ENCODE peak calls at places on chromosomes 11 and 22, in five cellular contexts. T is NT2/D1, E is HepG2, C is H1, R is GM12878. Z is an unnamed sample.

GRCh38 chr11:1161410-1162152 is 3.8 kb downstream of the MUC5AC start:
- DNase-seq in T (no peak), E (no peak), C (no peak), R (no peak), Z (no peak)

GRCh38 chr11:86459682-86460460 is 85.2 kb downstream of the CCDC81 start:
- DNase-seq in T (peak), E (peak), C (no peak), R (no peak), Z (no peak)

GRCh38 chr11:102734650-102735049 is 9.9 kb upstream of the MMP8 start:
- DNase-seq in T (no peak), E (no peak), C (no peak), R (no peak), Z (no peak)

GRCh38 chr11:19441288-19441687 is 200.5 kb upstream of the E2F8 start:
- DNase-seq in T (no peak), E (no peak), C (no peak), R (no peak), Z (no peak)

GRCh38 chr11:123055132-123055924 is 6.6 kb downstream of the HSPA8 start:
- DNase-seq in T (no peak), E (no peak), C (no peak), R (no peak), Z (no peak)

GRCh38 chr11:124953753-124954624 is at the start of gene CCDC15:
- DNase-seq in T (peak), E (peak), C (peak), R (peak), Z (peak)

GRCh38 chr11:114108501-114109205 is 49.1 kb downstream of the ZBTB16 start:
- DNase-seq in T (no peak), E (no peak), C (no peak), R (no peak), Z (no peak)

GRCh38 chr11:86157797-86158378 is 86.7 kb upstream of the EED start:
- DNase-seq in T (no peak), E (no peak), C (no peak), R (no peak), Z (no peak)

GRCh38 chr11:107157146-107157808 is 139.0 kb upstream of the GUCY1A2 start:
- DNase-seq in T (peak), E (no peak), C (no peak), R (no peak), Z (no peak)

GRCh38 chr11:6755303-6755952 is 16.3 kb downstream of the OR2AG2 start:
- DNase-seq in T (peak), E (peak), C (peak), R (no peak), Z (peak)

GRCh38 chr11:1199689-1200610 is 22.9 kb upstream of the MUC5B start:
- DNase-seq in T (no peak), E (no peak), C (no peak), R (no peak), Z (no peak)

GRCh38 chr11:67371549-67372231 is 1.7 kb downstream of the CLCF1 start:
- DNase-seq in T (no peak), E (peak), C (peak), R (no peak), Z (peak)

GRCh38 chr22:43789452-43789851 is 22.7 kb downstream of the EFCAB6 start:
- DNase-seq in T (no peak), E (no peak), C (no peak), R (no peak), Z (no peak)

GRCh38 chr11:131511794-131512193 is 141.4 kb downstream of the NTM start:
- DNase-seq in T (peak), E (peak), C (peak), R (no peak), Z (peak)

GRCh38 chr11:69576069-69576782 is 64.7 kb upstream of the CCND1 start:
- DNase-seq in T (no peak), E (no peak), C (no peak), R (no peak), Z (no peak)

GRCh38 chr11:125245299-125245698 is 80.7 kb downstream of the PKNOX2 start:
- DNase-seq in T (no peak), E (no peak), C (no peak), R (no peak), Z (no peak)

GRCh38 chr11:42819126-42819525 is 492.7 kb upstream of the API5 start:
- DNase-seq in T (no peak), E (no peak), C (no peak), R (no peak), Z (no peak)

GRCh38 chr11:126026579-126026978 is 36.1 kb downstream of the CDON start:
- DNase-seq in T (no peak), E (peak), C (no peak), R (no peak), Z (no peak)

GRCh38 chr11:7416080-7416479 is 69.2 kb upstream of the OLFML1 start:
- DNase-seq in T (no peak), E (no peak), C (no peak), R (no peak), Z (no peak)

GRCh38 chr11:29527391-29527936 is 489.4 kb downstream of the KCNA4 start:
- DNase-seq in T (no peak), E (peak), C (no peak), R (no peak), Z (no peak)

GRCh38 chr22:31091106-31091975 is 10.2 kb downstream of the SMTN start:
- DNase-seq in T (no peak), E (no peak), C (peak), R (no peak), Z (no peak)

DNA sequence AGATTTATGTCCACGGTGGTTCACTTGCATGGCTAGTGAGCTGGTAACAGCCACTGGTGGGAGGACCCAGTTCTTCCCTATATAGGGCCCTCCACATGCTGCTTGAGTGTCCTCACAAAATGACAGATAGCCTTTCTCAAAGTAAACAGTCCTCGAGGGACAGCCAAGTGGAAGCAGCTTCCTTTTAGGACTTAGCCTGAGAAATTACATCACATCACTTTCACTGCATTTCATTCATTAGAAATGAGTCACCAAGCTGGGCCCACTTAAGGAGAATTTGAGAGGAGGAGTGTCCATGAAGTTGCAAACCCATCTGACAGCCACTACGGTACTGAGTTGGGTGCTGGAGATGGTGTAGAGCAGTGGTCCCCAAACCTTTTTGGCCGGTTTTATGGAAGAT is 7.0 kb downstream of the ISX start:
- DNase-seq in T (no peak), E (no peak), C (no peak), R (no peak), Z (no peak)
- TF ChIP-seq SUZ12 in T (no peak), E (no peak), C (no peak), R (no peak), Z (no peak)

GRCh38 chr11:8988329-8989234 is 15.2 kb downstream of the NRIP3 start:
- DNase-seq in T (no peak), E (no peak), C (no peak), R (no peak), Z (no peak)
- TF ChIP-seq SUZ12 in T (no peak), E (no peak), C (no peak), R (no peak), Z (no peak)

GRCh38 chr22:42768385-42769035 is 47.8 kb upstream of the A4GALT start:
- DNase-seq in T (no peak), E (no peak), C (no peak), R (no peak), Z (no peak)
- TF ChIP-seq SUZ12 in T (no peak), E (no peak), C (no peak), R (no peak), Z (no peak)

DNA sequence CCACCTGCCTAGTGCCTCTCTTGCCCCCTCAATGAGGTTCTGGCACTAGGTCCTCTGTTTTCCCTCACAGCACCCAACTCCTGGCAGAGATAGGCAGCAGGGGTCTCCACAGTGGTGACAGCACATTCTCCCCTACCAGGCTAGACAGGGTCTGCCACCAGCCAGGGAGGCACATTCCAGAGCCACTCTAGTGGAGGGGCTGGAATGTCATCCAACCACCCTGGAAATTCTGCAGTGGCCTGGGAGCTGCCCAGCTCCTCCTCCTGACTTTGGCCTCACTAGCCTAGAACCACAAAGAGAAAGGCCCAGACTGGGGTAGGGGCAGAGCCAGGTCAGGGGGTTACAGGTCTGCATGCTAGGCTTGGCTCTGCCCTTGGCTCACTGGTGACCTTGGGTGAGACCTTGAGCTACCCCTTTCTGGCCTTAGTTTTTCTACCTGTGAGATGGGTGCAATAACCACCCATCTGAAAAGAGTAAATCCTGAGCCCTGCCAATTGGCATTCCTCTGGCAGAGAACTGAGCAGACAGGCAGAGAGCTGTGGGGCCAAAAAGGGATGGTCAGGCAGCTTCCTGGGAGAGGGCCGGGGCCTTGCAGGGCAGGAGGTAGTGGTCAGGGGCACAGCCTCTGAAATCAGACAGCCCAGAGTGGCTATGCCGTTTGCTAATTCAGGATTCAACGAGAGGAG is 7.1 kb downstream of the P2RY2 start:
- DNase-seq in T (no peak), E (no peak), C (no peak), R (no peak), Z (no peak)
- TF ChIP-seq SUZ12 in T (no peak), E (no peak), C (no peak), R (no peak), Z (no peak)

DNA sequence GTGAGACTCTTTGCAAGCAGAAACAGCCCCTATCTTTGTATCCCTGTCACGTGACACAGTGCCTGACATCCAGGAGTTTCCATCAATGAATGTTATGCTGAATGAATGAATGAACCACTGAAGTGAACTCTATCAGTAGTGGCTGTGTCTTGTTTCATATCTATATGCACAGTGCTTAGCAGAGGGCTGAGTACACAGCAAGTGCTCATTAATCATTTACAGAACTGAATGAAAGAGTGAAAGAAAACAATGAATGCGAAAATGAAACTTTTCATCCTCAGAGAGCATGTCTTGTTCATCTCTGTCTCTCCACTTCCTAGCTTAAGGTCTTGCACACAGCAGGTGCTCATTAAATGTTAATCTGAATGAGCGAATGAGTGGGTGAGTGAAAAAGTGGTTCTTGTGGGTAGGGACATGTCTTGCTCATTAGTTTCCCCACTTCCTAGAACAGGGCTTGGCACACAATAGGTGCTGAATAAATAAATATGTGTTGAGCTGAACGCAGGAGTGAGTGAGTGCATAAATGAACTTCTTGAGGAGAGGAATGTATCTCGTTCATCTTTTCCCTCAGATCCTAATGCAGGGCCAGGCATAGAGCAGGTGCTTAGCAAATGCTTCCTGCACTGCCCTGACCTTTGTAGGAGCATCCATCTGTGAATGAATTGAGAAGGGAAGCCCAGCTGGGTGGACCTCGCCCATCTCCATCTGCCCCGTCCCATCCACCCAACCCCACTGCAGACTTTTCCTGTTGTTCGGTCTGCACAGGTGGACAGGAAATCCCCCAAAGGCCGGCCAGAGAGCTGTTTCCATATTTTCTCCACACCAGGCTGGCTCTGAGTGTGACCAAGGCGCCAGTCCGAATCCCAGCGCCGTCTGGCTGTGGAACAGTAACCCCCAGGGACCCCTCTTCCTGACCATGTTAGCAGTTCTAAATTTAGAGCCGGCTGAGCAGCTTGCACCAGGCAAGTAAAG is 113.4 kb upstream of the CRYBB3 start:
- DNase-seq in T (no peak), E (peak), C (no peak), R (peak), Z (no peak)
- TF ChIP-seq SUZ12 in T (no peak), E (no peak), C (no peak), R (no peak), Z (no peak)

GRCh38 chr11:135075740-135076139 is 663.7 kb upstream of the B3GAT1 start:
- DNase-seq in T (peak), E (peak), C (peak), R (no peak), Z (peak)
- TF ChIP-seq SUZ12 in T (no peak), E (no peak), C (no peak), R (no peak), Z (no peak)

GRCh38 chr22:29072979-29073617 is at the start of gene KREMEN1:
- DNase-seq in T (no peak), E (no peak), C (peak), R (no peak), Z (no peak)

GRCh38 chr22:29070490-29070889 is 2.3 kb upstream of the KREMEN1 start:
- DNase-seq in T (no peak), E (no peak), C (no peak), R (no peak), Z (no peak)

GRCh38 chr22:29069476-29069875 is 3.4 kb upstream of the KREMEN1 start:
- DNase-seq in T (no peak), E (no peak), C (no peak), R (no peak), Z (no peak)

GRCh38 chr22:29072193-29072978 is 449 bp upstream of the KREMEN1 start:
- DNase-seq in T (peak), E (peak), C (peak), R (no peak), Z (peak)

DNA sequence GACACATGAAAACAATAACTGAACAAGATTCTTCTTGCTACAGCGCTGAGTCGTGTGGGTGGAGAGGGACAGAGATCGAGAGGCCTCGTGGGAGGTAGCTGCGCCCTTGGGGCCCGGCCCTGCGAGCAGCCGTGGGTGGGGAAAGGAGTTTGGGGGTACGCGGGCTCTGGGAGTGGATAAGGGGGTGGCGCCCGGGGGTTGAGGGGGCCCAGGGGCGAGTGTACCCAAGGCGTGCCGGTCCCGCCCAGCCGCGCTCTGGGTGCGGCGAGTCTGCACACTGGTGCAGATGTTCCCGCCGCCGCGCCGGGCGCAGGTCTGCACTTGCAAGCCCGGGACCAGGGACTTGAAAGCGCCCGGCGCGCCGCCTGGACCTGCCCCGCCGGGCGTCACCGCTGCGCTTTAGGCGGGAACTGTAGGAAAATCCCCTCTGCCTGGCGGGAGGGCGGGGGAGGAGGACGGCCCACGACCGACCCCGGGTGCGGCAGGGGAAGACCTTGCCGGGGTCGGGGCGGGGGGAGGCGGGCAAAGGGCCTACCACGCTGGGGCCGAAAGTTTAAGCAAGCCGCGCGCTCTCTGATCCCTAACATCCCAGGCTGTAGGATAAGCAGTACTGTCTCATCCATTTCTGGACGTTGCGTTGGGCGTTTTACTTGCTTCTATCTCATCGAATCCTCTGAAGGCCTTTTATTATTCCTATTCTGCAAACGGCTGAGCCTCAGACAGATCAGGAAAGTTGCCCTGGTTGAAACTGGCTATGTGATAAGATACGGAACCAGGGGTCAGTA is 1.4 kb upstream of the KREMEN1 start:
- DNase-seq in T (no peak), E (peak), C (peak), R (no peak), Z (peak)
- TF ChIP-seq SUZ12 in T (no peak), E (no peak), C (peak), R (no peak), Z (no peak)

DNA sequence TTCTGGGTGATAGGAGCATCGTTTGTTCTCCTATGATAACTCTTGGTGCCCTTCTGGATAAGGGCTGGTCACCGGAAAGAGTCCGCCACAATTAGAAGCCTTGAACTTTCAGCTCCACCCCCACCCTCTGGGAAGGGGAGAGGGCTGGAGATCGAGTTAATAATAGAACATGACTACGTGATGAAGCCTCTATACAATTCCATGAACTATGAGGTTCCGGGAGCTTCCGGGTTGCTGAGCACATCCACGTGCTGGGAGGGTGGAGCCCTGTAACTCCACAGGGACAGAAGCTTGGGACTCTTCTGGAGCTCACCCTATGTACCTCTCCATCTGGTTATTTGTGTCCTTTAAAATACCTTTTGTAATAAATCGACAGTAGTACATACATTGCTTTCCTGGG is 40.3 kb downstream of the ARHGAP42 start:
- DNase-seq in T (no peak), E (no peak), C (no peak), R (no peak), Z (no peak)
- TF ChIP-seq SUZ12 in T (no peak), E (no peak), C (no peak), R (no peak), Z (no peak)

GRCh38 chr11:45024357-45024756 is 73.7 kb upstream of the TP53I11 start:
- DNase-seq in T (no peak), E (no peak), C (no peak), R (no peak), Z (no peak)
- TF ChIP-seq SUZ12 in T (no peak), E (no peak), C (no peak), R (no peak), Z (no peak)

GRCh38 chr11:66220566-66220935 is 47.9 kb upstream of the RAB1B start:
- DNase-seq in T (no peak), E (no peak), C (no peak), R (no peak), Z (no peak)

GRCh38 chr11:66218846-66219620 is 49.4 kb upstream of the RAB1B start:
- DNase-seq in T (no peak), E (no peak), C (no peak), R (no peak), Z (no peak)

GRCh38 chr11:66219846-66220565 is 48.4 kb upstream of the RAB1B start:
- DNase-seq in T (no peak), E (no peak), C (no peak), R (no peak), Z (no peak)

GRCh38 chr11:66216911-66217310 is 51.5 kb upstream of the RAB1B start:
- DNase-seq in T (no peak), E (no peak), C (no peak), R (no peak), Z (no peak)

GRCh38 chr11:66218026-66218425 is 50.4 kb upstream of the RAB1B start:
- DNase-seq in T (no peak), E (no peak), C (no peak), R (no peak), Z (no peak)
- TF ChIP-seq SUZ12 in T (no peak), E (no peak), C (no peak), R (no peak), Z (no peak)

Z was measured in HEK293T.